ENCODE peak calls at places on chromosomes 3 and 15, in ten cellular contexts. T, A, N, J, L, V, B, D, E and I are unnamed samples.

GRCh38 chr15:70056091-70056680 is 41.5 kb downstream of the TLE3 start:
- DNase-seq in D (no peak), L (no peak), E (no peak), B (no peak), V (no peak), A (no peak), J (peak; percentile 39), N (no peak), T (no peak), I (no peak)

GRCh38 chr3:65158023-65158422 is 470.2 kb upstream of the ADAMTS9 start:
- DNase-seq in A (no peak), V (no peak), B (no peak), T (no peak), D (no peak), L (no peak), J (no peak), E (no peak), N (no peak), I (no peak)

GRCh38 chr15:73983211-73983727 is 8.8 kb downstream of the STOML1 start:
- DNase-seq in B (peak; percentile 14), N (no peak), J (peak; percentile 45), V (no peak), D (peak; percentile 20), A (peak; percentile 66), T (peak; percentile 36), E (no peak), L (no peak), I (no peak)

GRCh38 chr3:135581806-135582205 is 383.7 kb upstream of the PPP2R3A start:
- DNase-seq in T (no peak), N (no peak), A (no peak), D (no peak), L (no peak), J (no peak), E (no peak), B (no peak), V (no peak), I (no peak)

GRCh38 chr3:31553258-31553657 is 20.5 kb downstream of the STT3B start:
- DNase-seq in J (no peak), T (no peak), E (no peak), N (no peak), V (no peak), D (no peak), B (no peak), L (no peak), A (no peak), I (no peak)

GRCh38 chr3:170355738-170356595 is 1.5 kb upstream of the SKIL start:
- DNase-seq in N (no peak), L (no peak), T (no peak), E (peak; percentile 56), A (peak; percentile 57), D (no peak), V (no peak), J (peak; percentile 60), B (no peak), I (no peak)

GRCh38 chr3:50675179-50676030 is 678 bp downstream of the DOCK3 start:
- DNase-seq in V (no peak), J (no peak), N (peak; percentile 82), L (peak; percentile 26), T (no peak), A (no peak), B (peak; percentile 85), E (peak; percentile 78), D (no peak), I (no peak)

GRCh38 chr15:32651229-32651837 is 9.8 kb downstream of the SCG5 start:
- DNase-seq in T (peak; percentile 34), J (peak; percentile 62), B (peak; percentile 81), L (peak; percentile 25), V (no peak), D (peak; percentile 34), A (no peak), N (peak; percentile 48), E (peak; percentile 34), I (peak; percentile 46)

GRCh38 chr3:120052225-120052624 is 42.0 kb downstream of the GSK3B start:
- DNase-seq in T (no peak), E (no peak), V (no peak), A (no peak), D (no peak), N (no peak), B (no peak), J (no peak), L (no peak), I (no peak)

GRCh38 chr15:38605744-38606143 is 41.1 kb upstream of the RASGRP1 start:
- DNase-seq in B (no peak), V (no peak), E (no peak), N (peak; percentile 29), D (no peak), L (no peak), T (no peak), J (no peak), A (no peak), I (no peak)

GRCh38 chr3:149941186-149941585 is 29.5 kb downstream of the PFN2 start:
- DNase-seq in L (no peak), E (no peak), T (no peak), A (no peak), N (no peak), D (no peak), J (no peak), B (no peak), V (no peak), I (no peak)

GRCh38 chr15:55513125-55513524 is 5.1 kb upstream of the DNAAF4 start:
- DNase-seq in J (no peak), V (no peak), B (no peak), L (no peak), E (no peak), A (no peak), N (no peak), T (no peak), D (no peak), I (no peak)

GRCh38 chr3:4584537-4585249 is 91.5 kb downstream of the ITPR1 start:
- DNase-seq in J (no peak), E (no peak), B (no peak), A (no peak), V (no peak), L (peak; percentile 10), N (peak; percentile 24), T (no peak), D (no peak), I (no peak)

GRCh38 chr3:2661078-2661477 is 449.1 kb downstream of the IL5RA start:
- DNase-seq in V (no peak), N (no peak), D (no peak), E (no peak), B (no peak), A (no peak), T (no peak), J (no peak), L (no peak), I (no peak)

GRCh38 chr3:123723527-123724168 is 138.8 kb upstream of the HACD2 start:
- DNase-seq in E (peak; percentile 86), N (peak; percentile 45), V (peak; percentile 59), D (no peak), A (peak; percentile 58), B (peak; percentile 88), L (peak; percentile 17), T (peak; percentile 47), J (no peak), I (peak; percentile 59)

GRCh38 chr3:112111785-112112402 is 21.2 kb downstream of the GCSAM start:
- DNase-seq in T (no peak), A (peak; percentile 38), V (no peak), E (peak; percentile 58), L (peak; percentile 61), B (peak; percentile 82), J (peak; percentile 51), D (no peak), N (peak; percentile 63), I (peak; percentile 31)